ENCODE peak calls at places on chromosomes 6 and 20, in seven cellular contexts. H, F, P, Z, M, D and J are unnamed samples.

GRCh38 chr6:13355043-13355945 is 27.0 kb upstream of the TBC1D7 start:
- DNase-seq in M (no peak), H (no peak), P (peak; percentile 98), Z (peak; percentile 93), F (peak; percentile 96), D (peak; percentile 41), J (peak; percentile 92)

GRCh38 chr6:163291622-163292021 is 122.9 kb upstream of the QKI start:
- DNase-seq in P (no peak), F (no peak), Z (no peak), M (no peak), H (no peak), D (no peak), J (no peak)

GRCh38 chr6:144644776-144645175 is 359.6 kb downstream of the UTRN start:
- DNase-seq in H (no peak), F (no peak), M (no peak), Z (no peak), P (peak; percentile 78), D (peak; percentile 81), J (no peak)

GRCh38 chr6:37663016-37663810 is 34.5 kb downstream of the MDGA1 start:
- DNase-seq in D (no peak), Z (no peak), F (peak; percentile 25), P (peak; percentile 36), H (no peak), M (no peak), J (no peak)

GRCh38 chr6:77474973-77475372 is 11.7 kb upstream of the HTR1B start:
- DNase-seq in F (no peak), H (no peak), D (no peak), P (no peak), Z (no peak), M (no peak), J (no peak)

GRCh38 chr20:1669304-1669703 is 11.7 kb upstream of the SIRPG start:
- DNase-seq in H (no peak), Z (no peak), P (no peak), M (peak; percentile 44), D (no peak), F (no peak), J (no peak)

GRCh38 chr20:20611165-20611564 is 101.3 kb downstream of the RALGAPA2 start:
- DNase-seq in F (no peak), H (no peak), P (no peak), Z (no peak), D (peak; percentile 20), M (no peak), J (no peak)

GRCh38 chr6:125658759-125659431 is 90.5 kb upstream of the HEY2 start:
- DNase-seq in P (peak; percentile 21), D (no peak), F (no peak), M (peak; percentile 22), H (no peak), Z (peak; percentile 16), J (peak; percentile 28)

DNA sequence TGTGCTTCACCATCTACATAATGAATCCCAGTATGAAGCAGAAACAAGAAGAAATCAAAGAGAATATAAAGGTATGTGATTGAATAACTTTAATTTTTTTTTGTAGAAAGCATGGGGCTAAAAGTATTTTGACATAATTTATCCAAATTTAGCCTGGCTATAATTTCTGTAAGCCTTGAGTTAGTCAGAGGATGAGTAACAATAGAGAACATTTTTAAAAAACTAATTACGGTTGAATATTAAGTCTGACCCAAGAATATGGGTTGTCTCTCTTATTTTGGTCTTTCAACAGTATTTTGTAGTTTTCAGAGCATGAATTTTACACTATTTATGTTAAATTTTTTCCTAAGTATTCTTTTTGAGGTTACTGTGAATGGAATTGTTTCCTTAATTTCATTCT is 2.5 kb downstream of the GMNN start:
- DNase-seq in F (no peak), P (no peak), M (no peak), Z (no peak), H (no peak), D (no peak), J (no peak)
- H3K4me3 ChIP-seq in F (no peak overlapping the region), P (no peak overlapping the region), M (no peak overlapping the region), Z (peak overlapping the region; percentile 100), H (no peak overlapping the region), D (peak overlapping the region; percentile 78), J (peak overlapping the region; percentile 74)

GRCh38 chr20:25077610-25078169 is 4.3 kb downstream of the VSX1 start:
- DNase-seq in P (peak; percentile 16), F (peak; percentile 39), M (peak; percentile 48), H (no peak), D (peak; percentile 41), Z (peak; percentile 33), J (no peak)
- H3K4me3 ChIP-seq in P (peak overlapping the region; percentile 13), F (peak overlapping the region; percentile 17), M (peak overlapping the region; percentile 37), H (peak overlapping the region; percentile 28), D (peak overlapping the region; percentile 30), Z (no peak overlapping the region), J (no peak overlapping the region)

DNA sequence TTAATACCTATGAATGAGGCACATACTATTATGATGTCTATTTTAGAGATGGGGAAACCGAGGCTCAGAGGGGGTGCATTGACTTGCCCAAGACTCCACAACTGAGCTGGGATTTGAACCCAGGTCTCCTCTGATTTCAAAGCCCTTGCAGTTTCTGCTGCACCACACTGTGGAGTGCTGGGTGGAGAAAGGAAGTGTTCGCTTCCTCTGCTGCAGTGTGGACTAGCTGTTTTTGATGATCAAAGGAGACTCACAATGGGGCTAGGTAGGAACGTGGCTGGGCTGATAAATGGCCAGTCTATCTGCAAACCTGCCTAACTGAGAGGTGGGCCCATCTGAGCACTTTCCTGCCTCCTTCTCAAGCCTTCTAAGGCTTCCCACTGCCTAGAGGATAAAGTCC is 87.2 kb downstream of the CD40 start:
- DNase-seq in F (no peak), Z (no peak), D (no peak), H (no peak), P (no peak), M (no peak), J (no peak)
- H3K4me3 ChIP-seq in F (no peak overlapping the region), Z (no peak overlapping the region), D (no peak overlapping the region), H (no peak overlapping the region), P (no peak overlapping the region), M (no peak overlapping the region), J (no peak overlapping the region)

GRCh38 chr6:111256646-111257045 is 169.3 kb downstream of the SLC16A10 start:
- DNase-seq in D (peak; percentile 42), F (no peak), M (no peak), P (peak; percentile 53), Z (no peak), H (no peak), J (no peak)

GRCh38 chr6:111259089-111259831 is 172.0 kb downstream of the SLC16A10 start:
- DNase-seq in P (peak; percentile 100), M (peak; percentile 99), Z (peak; percentile 99), H (peak; percentile 99), D (peak; percentile 98), F (peak; percentile 100), J (peak; percentile 98)

GRCh38 chr6:111258615-111259088 is 171.3 kb downstream of the SLC16A10 start:
- DNase-seq in F (no peak), Z (no peak), H (no peak), M (no peak), D (no peak), P (no peak), J (no peak)

GRCh38 chr6:111263837-111264236 is 176.5 kb downstream of the SLC16A10 start:
- DNase-seq in D (no peak), H (no peak), F (peak; percentile 73), M (no peak), P (peak; percentile 61), Z (peak; percentile 67), J (peak; percentile 56)

DNA sequence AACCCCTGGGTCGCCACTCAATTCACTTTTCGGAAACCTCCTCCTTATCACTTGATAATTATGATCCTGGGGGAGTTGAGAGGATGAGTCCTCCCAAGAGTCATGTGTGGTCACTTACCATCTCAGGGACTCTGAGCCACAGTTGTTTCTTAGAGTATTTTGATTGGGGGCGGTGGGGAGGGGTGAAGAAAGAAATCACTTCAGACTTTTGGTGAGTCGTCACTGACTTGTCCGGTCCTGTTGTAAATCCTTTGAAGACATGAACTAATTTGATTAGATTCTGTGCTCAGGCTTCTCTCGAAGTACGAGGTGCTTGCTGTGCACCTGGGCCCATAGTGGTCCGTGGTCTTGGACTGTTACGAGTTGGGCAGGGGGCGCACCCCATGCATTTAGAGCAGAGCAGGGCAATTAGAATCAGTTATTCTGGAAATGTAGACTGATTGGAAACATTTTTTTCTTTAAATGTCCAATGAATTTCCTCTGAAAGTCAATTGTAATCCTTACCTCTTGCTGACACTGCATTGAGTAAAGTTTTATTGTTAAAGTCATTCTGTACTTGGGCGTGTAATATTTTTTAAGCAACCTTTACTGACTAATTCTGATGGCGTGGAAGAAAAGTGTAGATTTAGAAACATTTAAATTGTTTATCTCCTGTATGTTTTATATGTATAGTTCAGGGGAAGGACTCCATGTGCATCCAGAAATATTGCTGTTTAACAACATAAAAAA is 173.4 kb downstream of the SLC16A10 start:
- DNase-seq in D (no peak), P (no peak), M (no peak), H (no peak), F (no peak), Z (peak; percentile 79), J (peak; percentile 74)
- H3K4me3 ChIP-seq in D (peak overlapping the region; percentile 86), P (peak overlapping the region; percentile 60), M (no peak overlapping the region), H (no peak overlapping the region), F (peak overlapping the region; percentile 26), Z (peak overlapping the region; percentile 42), J (peak overlapping the region; percentile 33)

GRCh38 chr20:13029687-13030510 is 21.1 kb downstream of the SPTLC3 start:
- DNase-seq in M (no peak), Z (peak; percentile 98), D (peak; percentile 80), F (peak; percentile 95), P (peak; percentile 94), H (peak; percentile 10), J (peak; percentile 95)
- H3K4me3 ChIP-seq in M (no peak overlapping the region), Z (no peak overlapping the region), D (no peak overlapping the region), F (no peak overlapping the region), P (no peak overlapping the region), H (no peak overlapping the region), J (no peak overlapping the region)

GRCh38 chr20:62706857-62707256 is 1.8 kb upstream of the NTSR1 start:
- DNase-seq in H (no peak), M (no peak), F (no peak), Z (no peak), D (no peak), P (no peak), J (no peak)

GRCh38 chr20:62709537-62709905 is 885 bp downstream of the NTSR1 start:
- DNase-seq in F (no peak), M (peak; percentile 6), Z (no peak), H (no peak), P (no peak), D (no peak), J (no peak)

GRCh38 chr20:62708591-62709536 is at the start of gene NTSR1:
- DNase-seq in H (no peak), F (no peak), D (no peak), Z (peak; percentile 17), P (peak; percentile 24), M (peak; percentile 7), J (peak; percentile 40)

GRCh38 chr20:62707281-62707941 is 1.2 kb upstream of the NTSR1 start:
- DNase-seq in P (no peak), M (peak; percentile 8), D (no peak), F (no peak), H (no peak), Z (no peak), J (no peak)

GRCh38 chr20:62707981-62708521 is 585 bp upstream of the NTSR1 start:
- DNase-seq in P (no peak), H (no peak), D (no peak), M (peak; percentile 5), F (no peak), Z (peak; percentile 11), J (no peak)
- H3K4me3 ChIP-seq in P (peak overlapping the region; percentile 17), H (no peak overlapping the region), D (no peak overlapping the region), M (no peak overlapping the region), F (no peak overlapping the region), Z (no peak overlapping the region), J (no peak overlapping the region)

GRCh38 chr6:167324111-167324510 is 775 bp upstream of the TTLL2 start:
- DNase-seq in P (peak; percentile 46), M (no peak), F (no peak), Z (no peak), H (no peak), D (no peak), J (no peak)
- H3K4me3 ChIP-seq in P (no peak overlapping the region), M (no peak overlapping the region), F (no peak overlapping the region), Z (no peak overlapping the region), H (no peak overlapping the region), D (no peak overlapping the region), J (no peak overlapping the region)